ENCODE peak calls at places on chromosome 13, in ten cellular contexts. One of them, this sample, is unnamed.

GRCh38 chr13:25187596-25187995 is 15.5 kb upstream of the AMER2 start:
- DNase-seq in tibial nerve: no peak
- DNase-seq in lung: no peak
- DNase-seq in NB4: no peak
- DNase-seq in fibroblast of pulmonary artery: no peak
- DNase-seq in lower lobe of right lung: no peak
- DNase-seq in left ventricle myocardium inferior: no peak
- DNase-seq in colonic mucosa: no peak
- DNase-seq in fibroblast of the aortic adventitia: no peak
- DNase-seq in cardiac muscle cell: no peak
- DNase-seq in this sample: no peak

GRCh38 chr13:25874907-25875306 is 176.9 kb downstream of the SHISA2 start:
- DNase-seq in cardiac muscle cell: no peak
- DNase-seq in tibial nerve: no peak
- DNase-seq in left ventricle myocardium inferior: no peak
- DNase-seq in colonic mucosa: no peak
- DNase-seq in lung: no peak
- DNase-seq in fibroblast of pulmonary artery: no peak
- DNase-seq in NB4: peak
- DNase-seq in lower lobe of right lung: no peak
- DNase-seq in fibroblast of the aortic adventitia: no peak
- DNase-seq in this sample: no peak

GRCh38 chr13:82654851-82655517 is 1227.3 kb downstream of the SLITRK1 start:
- DNase-seq in fibroblast of pulmonary artery: peak
- DNase-seq in colonic mucosa: peak
- DNase-seq in lower lobe of right lung: peak
- DNase-seq in tibial nerve: peak
- DNase-seq in left ventricle myocardium inferior: peak
- DNase-seq in cardiac muscle cell: no peak
- DNase-seq in lung: peak
- DNase-seq in NB4: no peak
- DNase-seq in fibroblast of the aortic adventitia: peak
- DNase-seq in this sample: peak

GRCh38 chr13:113187263-113187669 is 21.2 kb downstream of the PCID2 start:
- DNase-seq in colonic mucosa: peak
- DNase-seq in lung: peak
- DNase-seq in NB4: peak
- DNase-seq in cardiac muscle cell: no peak
- DNase-seq in fibroblast of pulmonary artery: peak
- DNase-seq in tibial nerve: peak
- DNase-seq in left ventricle myocardium inferior: peak
- DNase-seq in fibroblast of the aortic adventitia: peak
- DNase-seq in lower lobe of right lung: no peak
- DNase-seq in this sample: peak

GRCh38 chr13:24683833-24684599 is 3.8 kb downstream of the ATP12A start:
- DNase-seq in left ventricle myocardium inferior: peak
- DNase-seq in tibial nerve: peak
- DNase-seq in lung: peak
- DNase-seq in fibroblast of pulmonary artery: peak
- DNase-seq in cardiac muscle cell: peak
- DNase-seq in NB4: peak
- DNase-seq in fibroblast of the aortic adventitia: peak
- DNase-seq in lower lobe of right lung: peak
- DNase-seq in colonic mucosa: peak
- DNase-seq in this sample: peak

GRCh38 chr13:27170521-27171243 is 929 bp downstream of the USP12 start:
- DNase-seq in tibial nerve: no peak
- DNase-seq in left ventricle myocardium inferior: peak
- DNase-seq in lung: peak
- DNase-seq in NB4: peak
- DNase-seq in fibroblast of the aortic adventitia: peak
- DNase-seq in cardiac muscle cell: peak
- DNase-seq in lower lobe of right lung: peak
- DNase-seq in colonic mucosa: peak
- DNase-seq in fibroblast of pulmonary artery: peak
- DNase-seq in this sample: peak

GRCh38 chr13:43838909-43839308 is 40.6 kb downstream of the CCDC122 start:
- DNase-seq in cardiac muscle cell: no peak
- DNase-seq in lower lobe of right lung: no peak
- DNase-seq in left ventricle myocardium inferior: no peak
- DNase-seq in colonic mucosa: no peak
- DNase-seq in NB4: peak
- DNase-seq in tibial nerve: no peak
- DNase-seq in fibroblast of the aortic adventitia: peak
- DNase-seq in fibroblast of pulmonary artery: peak
- DNase-seq in lung: no peak
- DNase-seq in this sample: no peak

GRCh38 chr13:45231722-45232121 is 30.9 kb upstream of the KCTD4 start:
- DNase-seq in left ventricle myocardium inferior: no peak
- DNase-seq in lung: no peak
- DNase-seq in cardiac muscle cell: no peak
- DNase-seq in colonic mucosa: no peak
- DNase-seq in NB4: no peak
- DNase-seq in fibroblast of pulmonary artery: peak
- DNase-seq in lower lobe of right lung: no peak
- DNase-seq in fibroblast of the aortic adventitia: peak
- DNase-seq in tibial nerve: no peak
- DNase-seq in this sample: peak

GRCh38 chr13:70842062-70842644 is 733.9 kb upstream of the KLHL1 start:
- DNase-seq in lung: no peak
- DNase-seq in fibroblast of the aortic adventitia: no peak
- DNase-seq in cardiac muscle cell: no peak
- DNase-seq in left ventricle myocardium inferior: no peak
- DNase-seq in lower lobe of right lung: no peak
- DNase-seq in colonic mucosa: no peak
- DNase-seq in fibroblast of pulmonary artery: no peak
- DNase-seq in tibial nerve: no peak
- DNase-seq in NB4: no peak
- DNase-seq in this sample: no peak

GRCh38 chr13:94063096-94063495 is 416.4 kb downstream of the DCT start:
- DNase-seq in lower lobe of right lung: no peak
- DNase-seq in cardiac muscle cell: no peak
- DNase-seq in lung: no peak
- DNase-seq in NB4: no peak
- DNase-seq in fibroblast of pulmonary artery: peak
- DNase-seq in left ventricle myocardium inferior: no peak
- DNase-seq in fibroblast of the aortic adventitia: peak
- DNase-seq in colonic mucosa: no peak
- DNase-seq in tibial nerve: no peak
- DNase-seq in this sample: peak

GRCh38 chr13:43865892-43866291 is 13.6 kb downstream of the CCDC122 start:
- DNase-seq in cardiac muscle cell: no peak
- DNase-seq in NB4: peak
- DNase-seq in lung: no peak
- DNase-seq in tibial nerve: no peak
- DNase-seq in fibroblast of pulmonary artery: peak
- DNase-seq in fibroblast of the aortic adventitia: peak
- DNase-seq in lower lobe of right lung: no peak
- DNase-seq in colonic mucosa: no peak
- DNase-seq in left ventricle myocardium inferior: no peak
- DNase-seq in this sample: peak

GRCh38 chr13:48156466-48156865 is 61.6 kb upstream of the MED4 start:
- DNase-seq in colonic mucosa: peak
- DNase-seq in lower lobe of right lung: no peak
- DNase-seq in NB4: peak
- DNase-seq in cardiac muscle cell: no peak
- DNase-seq in lung: no peak
- DNase-seq in fibroblast of the aortic adventitia: no peak
- DNase-seq in left ventricle myocardium inferior: no peak
- DNase-seq in tibial nerve: no peak
- DNase-seq in fibroblast of pulmonary artery: no peak
- DNase-seq in this sample: no peak

GRCh38 chr13:27830010-27830409 is 37.7 kb downstream of the GSX1 start:
- DNase-seq in lung: peak
- DNase-seq in colonic mucosa: peak
- DNase-seq in NB4: peak
- DNase-seq in left ventricle myocardium inferior: peak
- DNase-seq in fibroblast of the aortic adventitia: peak
- DNase-seq in tibial nerve: no peak
- DNase-seq in cardiac muscle cell: peak
- DNase-seq in fibroblast of pulmonary artery: peak
- DNase-seq in lower lobe of right lung: peak
- DNase-seq in this sample: peak

GRCh38 chr13:50942630-50943311 is 33.2 kb downstream of the RNASEH2B start:
- DNase-seq in fibroblast of the aortic adventitia: no peak
- DNase-seq in NB4: no peak
- DNase-seq in lower lobe of right lung: no peak
- DNase-seq in cardiac muscle cell: no peak
- DNase-seq in colonic mucosa: no peak
- DNase-seq in fibroblast of pulmonary artery: no peak
- DNase-seq in lung: no peak
- DNase-seq in left ventricle myocardium inferior: no peak
- DNase-seq in tibial nerve: no peak
- DNase-seq in this sample: no peak

GRCh38 chr13:90105881-90106496 is 1241.5 kb upstream of the MIR17HG start:
- DNase-seq in left ventricle myocardium inferior: no peak
- DNase-seq in fibroblast of pulmonary artery: peak
- DNase-seq in lower lobe of right lung: no peak
- DNase-seq in tibial nerve: no peak
- DNase-seq in NB4: no peak
- DNase-seq in colonic mucosa: no peak
- DNase-seq in fibroblast of the aortic adventitia: peak
- DNase-seq in lung: no peak
- DNase-seq in cardiac muscle cell: no peak
- DNase-seq in this sample: no peak

GRCh38 chr13:113960276-113960948 is 13.5 kb downstream of the C13orf46 start:
- DNase-seq in left ventricle myocardium inferior: no peak
- DNase-seq in colonic mucosa: no peak
- DNase-seq in cardiac muscle cell: no peak
- DNase-seq in lung: no peak
- DNase-seq in fibroblast of the aortic adventitia: no peak
- DNase-seq in fibroblast of pulmonary artery: no peak
- DNase-seq in NB4: no peak
- DNase-seq in lower lobe of right lung: no peak
- DNase-seq in tibial nerve: no peak
- DNase-seq in this sample: no peak

GRCh38 chr13:96816874-96817273 is 177.4 kb downstream of the OXGR1 start:
- DNase-seq in NB4: no peak
- DNase-seq in lower lobe of right lung: no peak
- DNase-seq in left ventricle myocardium inferior: no peak
- DNase-seq in colonic mucosa: no peak
- DNase-seq in tibial nerve: no peak
- DNase-seq in lung: no peak
- DNase-seq in fibroblast of pulmonary artery: no peak
- DNase-seq in fibroblast of the aortic adventitia: no peak
- DNase-seq in cardiac muscle cell: no peak
- DNase-seq in this sample: no peak
- H3K4me3 ChIP-seq in NB4: no peak
- H3K4me3 ChIP-seq in lower lobe of right lung: no peak
- H3K4me3 ChIP-seq in left ventricle myocardium inferior: no peak
- H3K4me3 ChIP-seq in colonic mucosa: no peak
- H3K4me3 ChIP-seq in tibial nerve: no peak
- H3K4me3 ChIP-seq in lung: no peak
- H3K4me3 ChIP-seq in fibroblast of pulmonary artery: no peak
- H3K4me3 ChIP-seq in fibroblast of the aortic adventitia: no peak
- H3K4me3 ChIP-seq in cardiac muscle cell: no peak
- H3K4me3 ChIP-seq in this sample: no peak

GRCh38 chr13:37870489-37870845 is 895 bp upstream of the TRPC4 start:
- DNase-seq in tibial nerve: no peak
- DNase-seq in fibroblast of the aortic adventitia: peak
- DNase-seq in cardiac muscle cell: no peak
- DNase-seq in lower lobe of right lung: no peak
- DNase-seq in fibroblast of pulmonary artery: no peak
- DNase-seq in lung: no peak
- DNase-seq in left ventricle myocardium inferior: no peak
- DNase-seq in NB4: no peak
- DNase-seq in colonic mucosa: no peak
- DNase-seq in this sample: no peak
- TF ChIP-seq CTCF in tibial nerve: no peak
- TF ChIP-seq CTCF in fibroblast of the aortic adventitia: no peak
- TF ChIP-seq CTCF in cardiac muscle cell: no peak
- TF ChIP-seq CTCF in lower lobe of right lung: no peak
- TF ChIP-seq CTCF in fibroblast of pulmonary artery: no peak
- TF ChIP-seq CTCF in lung: no peak
- TF ChIP-seq CTCF in left ventricle myocardium inferior: no peak
- TF ChIP-seq CTCF in NB4: no peak
- TF ChIP-seq CTCF in colonic mucosa: no peak
- TF ChIP-seq CTCF in this sample: no peak

GRCh38 chr13:86584301-86584700 is 785.1 kb upstream of the SLITRK6 start:
- DNase-seq in tibial nerve: no peak
- DNase-seq in left ventricle myocardium inferior: no peak
- DNase-seq in lung: no peak
- DNase-seq in fibroblast of the aortic adventitia: no peak
- DNase-seq in lower lobe of right lung: no peak
- DNase-seq in fibroblast of pulmonary artery: no peak
- DNase-seq in cardiac muscle cell: no peak
- DNase-seq in colonic mucosa: no peak
- DNase-seq in NB4: no peak
- DNase-seq in this sample: no peak
- H3K4me3 ChIP-seq in tibial nerve: no peak
- H3K4me3 ChIP-seq in left ventricle myocardium inferior: no peak
- H3K4me3 ChIP-seq in lung: no peak
- H3K4me3 ChIP-seq in fibroblast of the aortic adventitia: no peak
- H3K4me3 ChIP-seq in lower lobe of right lung: no peak
- H3K4me3 ChIP-seq in fibroblast of pulmonary artery: no peak
- H3K4me3 ChIP-seq in cardiac muscle cell: no peak
- H3K4me3 ChIP-seq in colonic mucosa: no peak
- H3K4me3 ChIP-seq in NB4: no peak
- H3K4me3 ChIP-seq in this sample: no peak

DNA sequence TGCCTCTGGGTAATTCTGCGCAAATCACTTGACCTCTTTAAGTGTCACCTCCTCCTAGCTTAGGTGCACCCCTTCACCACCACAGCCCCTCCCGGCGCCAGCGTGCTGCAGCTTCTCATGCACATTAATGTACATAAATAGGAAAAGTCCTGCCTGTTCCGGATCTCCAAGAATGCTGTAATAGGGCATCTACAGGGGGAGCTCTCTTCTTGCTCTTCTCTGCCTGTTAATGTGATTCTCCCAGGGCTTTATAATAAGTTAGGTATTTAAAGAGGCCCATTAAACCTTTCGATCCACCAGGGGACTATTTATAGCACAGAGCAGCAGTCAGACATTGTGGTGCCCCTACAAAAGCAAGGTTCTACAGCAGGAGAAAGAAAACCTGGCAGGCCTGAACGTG is 35.3 kb downstream of the SOX1 start:
- DNase-seq in lung: no peak
- DNase-seq in cardiac muscle cell: peak
- DNase-seq in tibial nerve: no peak
- DNase-seq in fibroblast of the aortic adventitia: no peak
- DNase-seq in lower lobe of right lung: no peak
- DNase-seq in fibroblast of pulmonary artery: no peak
- DNase-seq in NB4: peak
- DNase-seq in left ventricle myocardium inferior: no peak
- DNase-seq in colonic mucosa: no peak
- DNase-seq in this sample: no peak
- TF ChIP-seq CTCF in lung: no peak
- TF ChIP-seq CTCF in cardiac muscle cell: no peak
- TF ChIP-seq CTCF in tibial nerve: no peak
- TF ChIP-seq CTCF in fibroblast of the aortic adventitia: no peak
- TF ChIP-seq CTCF in lower lobe of right lung: no peak
- TF ChIP-seq CTCF in fibroblast of pulmonary artery: no peak
- TF ChIP-seq CTCF in NB4: peak
- TF ChIP-seq CTCF in left ventricle myocardium inferior: peak
- TF ChIP-seq CTCF in colonic mucosa: peak
- TF ChIP-seq CTCF in this sample: no peak

GRCh38 chr13:98190889-98191444 is 13.9 kb upstream of the RNF113B start:
- DNase-seq in left ventricle myocardium inferior: no peak
- DNase-seq in cardiac muscle cell: no peak
- DNase-seq in fibroblast of pulmonary artery: no peak
- DNase-seq in colonic mucosa: no peak
- DNase-seq in fibroblast of the aortic adventitia: no peak
- DNase-seq in NB4: no peak
- DNase-seq in lower lobe of right lung: no peak
- DNase-seq in tibial nerve: no peak
- DNase-seq in lung: no peak
- DNase-seq in this sample: no peak
- H3K4me3 ChIP-seq in left ventricle myocardium inferior: no peak
- H3K4me3 ChIP-seq in cardiac muscle cell: no peak
- H3K4me3 ChIP-seq in fibroblast of pulmonary artery: no peak
- H3K4me3 ChIP-seq in colonic mucosa: no peak
- H3K4me3 ChIP-seq in fibroblast of the aortic adventitia: no peak
- H3K4me3 ChIP-seq in NB4: no peak
- H3K4me3 ChIP-seq in lower lobe of right lung: no peak
- H3K4me3 ChIP-seq in tibial nerve: no peak
- H3K4me3 ChIP-seq in lung: no peak
- H3K4me3 ChIP-seq in this sample: no peak

This sample was measured in astrocyte of the spinal cord.